ENCODE peak calls at places on chromosomes 5 and 9, in four cellular contexts. One of them, this sample, is unnamed.

GRCh38 chr9:122206118-122207046 is 22.4 kb downstream of the LHX6 start:
- DNase-seq in HFF-Myc: peak
- DNase-seq in HepG2: no peak
- DNase-seq in cardiac fibroblast: peak
- DNase-seq in this sample: peak

GRCh38 chr5:138789771-138790242 is 36.6 kb downstream of the CTNNA1 start:
- DNase-seq in HFF-Myc: peak
- DNase-seq in HepG2: peak
- DNase-seq in cardiac fibroblast: peak
- DNase-seq in this sample: no peak

GRCh38 chr5:23445573-23445972 is 61.8 kb upstream of the PRDM9 start:
- DNase-seq in HFF-Myc: no peak
- DNase-seq in HepG2: no peak
- DNase-seq in cardiac fibroblast: peak
- DNase-seq in this sample: no peak

GRCh38 chr5:77083088-77083487 is 4.0 kb downstream of the ZBED3 start:
- DNase-seq in HFF-Myc: no peak
- DNase-seq in HepG2: no peak
- DNase-seq in cardiac fibroblast: no peak
- DNase-seq in this sample: no peak

GRCh38 chr9:132823370-132824144 is 54.5 kb downstream of the AK8 start:
- DNase-seq in HFF-Myc: no peak
- DNase-seq in HepG2: peak
- DNase-seq in cardiac fibroblast: no peak
- DNase-seq in this sample: no peak

GRCh38 chr5:58887721-58888409 is 305.0 kb downstream of the RAB3C start:
- DNase-seq in HFF-Myc: no peak
- DNase-seq in HepG2: no peak
- DNase-seq in cardiac fibroblast: peak
- DNase-seq in this sample: no peak

GRCh38 chr5:143400541-143401252 is 2.8 kb downstream of the NR3C1 start:
- DNase-seq in HFF-Myc: no peak
- DNase-seq in HepG2: no peak
- DNase-seq in cardiac fibroblast: peak
- DNase-seq in this sample: no peak

GRCh38 chr5:157444224-157444623 is 15.8 kb upstream of the NIPAL4 start:
- DNase-seq in HFF-Myc: no peak
- DNase-seq in HepG2: no peak
- DNase-seq in cardiac fibroblast: no peak
- DNase-seq in this sample: no peak

GRCh38 chr5:138461343-138462125 is 3.7 kb upstream of the EGR1 start:
- DNase-seq in HFF-Myc: no peak
- DNase-seq in HepG2: no peak
- DNase-seq in cardiac fibroblast: peak
- DNase-seq in this sample: peak

GRCh38 chr9:137296214-137297059 is 5.6 kb downstream of the NRARP start:
- DNase-seq in HFF-Myc: no peak
- DNase-seq in HepG2: no peak
- DNase-seq in cardiac fibroblast: peak
- DNase-seq in this sample: no peak

GRCh38 chr9:91036826-91037510 is 235.3 kb downstream of the SYK start:
- DNase-seq in HFF-Myc: peak
- DNase-seq in HepG2: peak
- DNase-seq in cardiac fibroblast: peak
- DNase-seq in this sample: peak
- H3K4me3 ChIP-seq in HFF-Myc: no peak
- H3K4me3 ChIP-seq in HepG2: peak
- H3K4me3 ChIP-seq in cardiac fibroblast: no peak
- H3K4me3 ChIP-seq in this sample: no peak

GRCh38 chr5:119356384-119357188 is 767 bp downstream of the TNFAIP8 start:
- DNase-seq in HFF-Myc: no peak
- DNase-seq in HepG2: no peak
- DNase-seq in cardiac fibroblast: peak
- DNase-seq in this sample: no peak

GRCh38 chr5:119357815-119358559 is 2.2 kb downstream of the TNFAIP8 start:
- DNase-seq in HFF-Myc: no peak
- DNase-seq in HepG2: no peak
- DNase-seq in cardiac fibroblast: no peak
- DNase-seq in this sample: no peak

GRCh38 chr5:119355636-119356383 is at the start of gene TNFAIP8:
- DNase-seq in HFF-Myc: no peak
- DNase-seq in HepG2: peak
- DNase-seq in cardiac fibroblast: peak
- DNase-seq in this sample: no peak

GRCh38 chr5:119358901-119359603 is 3.2 kb downstream of the TNFAIP8 start:
- DNase-seq in HFF-Myc: no peak
- DNase-seq in HepG2: no peak
- DNase-seq in cardiac fibroblast: no peak
- DNase-seq in this sample: no peak

GRCh38 chr5:119357309-119357708 is 1.5 kb downstream of the TNFAIP8 start:
- DNase-seq in HFF-Myc: no peak
- DNase-seq in HepG2: no peak
- DNase-seq in cardiac fibroblast: no peak
- DNase-seq in this sample: no peak
- H3K4me3 ChIP-seq in HFF-Myc: peak
- H3K4me3 ChIP-seq in HepG2: no peak
- H3K4me3 ChIP-seq in cardiac fibroblast: no peak
- H3K4me3 ChIP-seq in this sample: peak

DNA sequence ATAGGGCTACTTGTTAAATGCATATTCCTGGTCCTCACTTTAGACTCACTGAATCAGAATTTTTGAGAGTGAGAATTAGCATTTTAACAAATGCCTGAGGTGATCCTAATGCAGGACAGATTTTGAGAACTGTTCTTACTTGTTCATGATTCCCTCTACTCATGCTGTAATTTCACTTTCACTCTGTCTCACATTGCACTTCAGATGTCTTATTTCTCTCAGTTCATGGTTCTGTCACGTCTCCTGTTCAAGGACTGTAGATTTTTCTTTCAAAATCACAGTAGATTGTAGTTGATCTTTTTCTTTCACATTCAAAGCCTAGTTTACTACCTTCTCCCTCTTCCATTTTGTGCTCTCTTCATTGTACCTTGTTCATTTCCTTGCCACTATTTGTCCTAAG is 54.3 kb downstream of the ADGRV1 start:
- DNase-seq in HFF-Myc: no peak
- DNase-seq in HepG2: no peak
- DNase-seq in cardiac fibroblast: no peak
- DNase-seq in this sample: no peak
- H3K4me3 ChIP-seq in HFF-Myc: no peak
- H3K4me3 ChIP-seq in HepG2: no peak
- H3K4me3 ChIP-seq in cardiac fibroblast: no peak
- H3K4me3 ChIP-seq in this sample: no peak

GRCh38 chr5:119439140-119439625 is 13.1 kb upstream of the HSD17B4 start:
- DNase-seq in HFF-Myc: no peak
- DNase-seq in HepG2: peak
- DNase-seq in cardiac fibroblast: no peak
- DNase-seq in this sample: no peak
- H3K4me3 ChIP-seq in HFF-Myc: no peak
- H3K4me3 ChIP-seq in HepG2: peak
- H3K4me3 ChIP-seq in cardiac fibroblast: no peak
- H3K4me3 ChIP-seq in this sample: no peak

GRCh38 chr9:125757834-125758233 is 10.7 kb downstream of the PBX3 start:
- DNase-seq in HFF-Myc: no peak
- DNase-seq in HepG2: no peak
- DNase-seq in cardiac fibroblast: no peak
- DNase-seq in this sample: no peak
- H3K4me3 ChIP-seq in HFF-Myc: no peak
- H3K4me3 ChIP-seq in HepG2: no peak
- H3K4me3 ChIP-seq in cardiac fibroblast: no peak
- H3K4me3 ChIP-seq in this sample: no peak

DNA sequence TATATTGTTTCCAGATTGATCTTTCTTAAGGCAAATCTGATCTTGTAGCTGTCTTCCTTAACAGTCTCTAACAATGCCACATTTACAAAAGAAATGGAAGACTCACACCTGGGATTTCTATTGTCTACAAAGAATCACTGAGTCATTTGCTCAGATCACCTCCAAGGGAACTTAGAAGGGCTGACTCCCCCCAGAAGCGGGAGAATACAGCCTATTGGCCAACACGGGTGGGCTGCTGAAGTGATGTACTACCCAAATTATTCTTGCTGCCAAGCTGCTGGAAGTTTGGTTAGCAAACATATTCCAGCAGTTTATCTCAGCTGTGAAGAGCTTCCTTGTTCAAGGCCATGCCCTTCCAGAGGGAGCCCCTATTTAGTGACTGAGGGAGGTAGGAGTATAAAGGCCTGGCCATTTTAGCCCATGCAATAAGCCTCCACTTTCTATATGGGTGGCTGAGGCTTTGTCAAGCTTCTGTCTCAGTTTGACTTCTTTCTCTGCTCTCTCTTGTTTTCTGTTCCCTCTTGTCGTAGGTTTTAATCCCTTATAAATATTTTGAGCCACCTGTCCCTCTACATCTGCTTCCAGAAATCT is 379.4 kb downstream of the PRR16 start:
- DNase-seq in HFF-Myc: no peak
- DNase-seq in HepG2: no peak
- DNase-seq in cardiac fibroblast: no peak
- DNase-seq in this sample: no peak
- H3K4me3 ChIP-seq in HFF-Myc: no peak
- H3K4me3 ChIP-seq in HepG2: no peak
- H3K4me3 ChIP-seq in cardiac fibroblast: no peak
- H3K4me3 ChIP-seq in this sample: no peak

GRCh38 chr5:14184082-14184481 is 40.9 kb downstream of the TRIO start:
- DNase-seq in HFF-Myc: no peak
- DNase-seq in HepG2: no peak
- DNase-seq in cardiac fibroblast: peak
- DNase-seq in this sample: no peak

GRCh38 chr5:14181299-14181968 is 38.3 kb downstream of the TRIO start:
- DNase-seq in HFF-Myc: no peak
- DNase-seq in HepG2: no peak
- DNase-seq in cardiac fibroblast: no peak
- DNase-seq in this sample: no peak

GRCh38 chr5:14182761-14183160 is 39.6 kb downstream of the TRIO start:
- DNase-seq in HFF-Myc: no peak
- DNase-seq in HepG2: peak
- DNase-seq in cardiac fibroblast: no peak
- DNase-seq in this sample: no peak

GRCh38 chr5:14184725-14185124 is 41.6 kb downstream of the TRIO start:
- DNase-seq in HFF-Myc: no peak
- DNase-seq in HepG2: no peak
- DNase-seq in cardiac fibroblast: peak
- DNase-seq in this sample: no peak

DNA sequence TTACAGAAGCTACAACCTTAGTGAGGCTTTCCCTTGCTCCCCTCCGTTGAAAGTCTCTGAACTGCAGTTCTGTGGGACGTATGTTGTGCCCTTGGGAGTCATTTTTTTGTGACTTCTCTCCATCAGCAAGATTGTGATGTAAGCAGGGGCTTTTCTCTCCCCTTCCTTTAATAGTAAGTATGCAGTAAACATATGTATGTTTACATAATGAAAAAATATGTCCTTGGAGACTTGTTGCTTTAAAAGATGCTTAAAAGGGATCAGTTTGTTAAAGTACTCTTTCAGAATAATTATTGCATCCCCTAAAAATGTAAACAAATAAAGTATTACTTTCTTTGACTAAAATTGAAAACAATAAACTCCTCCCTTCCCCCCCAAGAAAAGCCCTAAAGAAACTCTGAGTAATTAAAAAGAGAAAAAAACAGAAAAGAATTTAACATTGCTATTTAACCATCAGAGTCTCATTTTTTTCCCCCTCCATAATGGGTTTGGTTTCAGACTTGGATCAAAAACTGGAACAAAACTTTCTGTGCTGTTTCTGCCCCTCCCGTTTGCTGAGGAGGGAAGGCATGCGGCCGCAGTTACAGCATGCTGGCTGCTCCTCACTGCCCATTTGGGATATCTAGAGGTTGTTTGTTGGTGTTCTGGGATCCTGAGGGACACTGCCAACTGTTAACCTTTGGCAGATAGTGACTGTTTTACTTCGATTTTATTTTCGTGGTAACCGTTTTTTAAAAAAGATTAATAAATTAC is 40.2 kb downstream of the TRIO start:
- DNase-seq in HFF-Myc: no peak
- DNase-seq in HepG2: no peak
- DNase-seq in cardiac fibroblast: peak
- DNase-seq in this sample: no peak
- H3K4me3 ChIP-seq in HFF-Myc: no peak
- H3K4me3 ChIP-seq in HepG2: no peak
- H3K4me3 ChIP-seq in cardiac fibroblast: no peak
- H3K4me3 ChIP-seq in this sample: no peak

This sample was measured in skeletal muscle cell.